ENCODE peak calls at places on chromosomes 5 and 9, in ten cellular contexts. One of them, this sample, is unnamed.

GRCh38 chr5:150846651-150847333 is 471 bp downstream of the IRGM start:
- DNase-seq in gastrocnemius medialis: peak; percentile 17
- DNase-seq in AG09309: peak; percentile 75
- DNase-seq in mucosa of descending colon: no peak
- DNase-seq in colonic mucosa: peak; percentile 66
- DNase-seq in ascending aorta: peak; percentile 18
- DNase-seq in H7: peak; percentile 70
- DNase-seq in uterus: peak; percentile 63
- DNase-seq in skeletal muscle cell: peak; percentile 78
- DNase-seq in GM12864: peak; percentile 70
- DNase-seq in this sample: peak; percentile 72

GRCh38 chr5:67350185-67350584 is 153.6 kb upstream of the CD180 start:
- DNase-seq in gastrocnemius medialis: peak; percentile 19
- DNase-seq in AG09309: no peak
- DNase-seq in mucosa of descending colon: no peak
- DNase-seq in colonic mucosa: no peak
- DNase-seq in ascending aorta: no peak
- DNase-seq in H7: no peak
- DNase-seq in uterus: no peak
- DNase-seq in skeletal muscle cell: no peak
- DNase-seq in GM12864: no peak
- DNase-seq in this sample: no peak

GRCh38 chr5:127838661-127839060 is 135.5 kb downstream of the CCDC192 start:
- DNase-seq in gastrocnemius medialis: no peak
- DNase-seq in AG09309: no peak
- DNase-seq in mucosa of descending colon: no peak
- DNase-seq in colonic mucosa: peak; percentile 29
- DNase-seq in ascending aorta: no peak
- DNase-seq in H7: peak; percentile 6
- DNase-seq in uterus: no peak
- DNase-seq in skeletal muscle cell: no peak
- DNase-seq in GM12864: no peak
- DNase-seq in this sample: no peak

GRCh38 chr5:5558593-5558992 is 136.1 kb downstream of the ICE1 start:
- DNase-seq in gastrocnemius medialis: no peak
- DNase-seq in AG09309: no peak
- DNase-seq in mucosa of descending colon: no peak
- DNase-seq in colonic mucosa: no peak
- DNase-seq in ascending aorta: no peak
- DNase-seq in H7: no peak
- DNase-seq in uterus: no peak
- DNase-seq in skeletal muscle cell: no peak
- DNase-seq in GM12864: no peak
- DNase-seq in this sample: no peak

GRCh38 chr5:139190125-139190524 is 8.0 kb downstream of the SIL1 start:
- DNase-seq in gastrocnemius medialis: no peak
- DNase-seq in AG09309: no peak
- DNase-seq in mucosa of descending colon: no peak
- DNase-seq in colonic mucosa: no peak
- DNase-seq in ascending aorta: no peak
- DNase-seq in H7: no peak
- DNase-seq in uterus: peak; percentile 29
- DNase-seq in skeletal muscle cell: peak; percentile 75
- DNase-seq in GM12864: no peak
- DNase-seq in this sample: peak; percentile 81

GRCh38 chr9:137917116-137917515 is 39.5 kb downstream of the CACNA1B start:
- DNase-seq in gastrocnemius medialis: no peak
- DNase-seq in AG09309: no peak
- DNase-seq in mucosa of descending colon: no peak
- DNase-seq in colonic mucosa: no peak
- DNase-seq in ascending aorta: no peak
- DNase-seq in H7: no peak
- DNase-seq in uterus: no peak
- DNase-seq in skeletal muscle cell: no peak
- DNase-seq in GM12864: no peak
- DNase-seq in this sample: no peak

GRCh38 chr5:122434120-122434519 is 122.1 kb downstream of the SNCAIP start:
- DNase-seq in gastrocnemius medialis: no peak
- DNase-seq in AG09309: no peak
- DNase-seq in mucosa of descending colon: no peak
- DNase-seq in colonic mucosa: no peak
- DNase-seq in ascending aorta: no peak
- DNase-seq in H7: no peak
- DNase-seq in uterus: no peak
- DNase-seq in skeletal muscle cell: no peak
- DNase-seq in GM12864: no peak
- DNase-seq in this sample: no peak

GRCh38 chr5:72572236-72572765 is 65.1 kb upstream of the ZNF366 start:
- DNase-seq in gastrocnemius medialis: no peak
- DNase-seq in AG09309: no peak
- DNase-seq in mucosa of descending colon: no peak
- DNase-seq in colonic mucosa: no peak
- DNase-seq in ascending aorta: no peak
- DNase-seq in H7: no peak
- DNase-seq in uterus: no peak
- DNase-seq in skeletal muscle cell: no peak
- DNase-seq in GM12864: no peak
- DNase-seq in this sample: no peak

GRCh38 chr9:126093771-126094170 is 232.9 kb upstream of the MVB12B start:
- DNase-seq in gastrocnemius medialis: no peak
- DNase-seq in AG09309: no peak
- DNase-seq in mucosa of descending colon: no peak
- DNase-seq in colonic mucosa: no peak
- DNase-seq in ascending aorta: no peak
- DNase-seq in H7: peak; percentile 69
- DNase-seq in uterus: no peak
- DNase-seq in skeletal muscle cell: no peak
- DNase-seq in GM12864: no peak
- DNase-seq in this sample: no peak

GRCh38 chr5:175873090-175873454 is 1.7 kb downstream of the CPLX2 start:
- DNase-seq in gastrocnemius medialis: no peak
- DNase-seq in AG09309: no peak
- DNase-seq in mucosa of descending colon: no peak
- DNase-seq in colonic mucosa: no peak
- DNase-seq in ascending aorta: no peak
- DNase-seq in H7: no peak
- DNase-seq in uterus: no peak
- DNase-seq in skeletal muscle cell: no peak
- DNase-seq in GM12864: no peak
- DNase-seq in this sample: no peak

GRCh38 chr5:64759960-64760695 is 8.4 kb downstream of the SREK1IP1 start:
- DNase-seq in gastrocnemius medialis: no peak
- DNase-seq in AG09309: no peak
- DNase-seq in mucosa of descending colon: no peak
- DNase-seq in colonic mucosa: no peak
- DNase-seq in ascending aorta: no peak
- DNase-seq in H7: no peak
- DNase-seq in uterus: no peak
- DNase-seq in skeletal muscle cell: no peak
- DNase-seq in GM12864: no peak
- DNase-seq in this sample: no peak

GRCh38 chr9:129333613-129333960 is 155.5 kb upstream of the IER5L start:
- DNase-seq in gastrocnemius medialis: no peak
- DNase-seq in AG09309: no peak
- DNase-seq in mucosa of descending colon: no peak
- DNase-seq in colonic mucosa: no peak
- DNase-seq in ascending aorta: no peak
- DNase-seq in H7: peak; percentile 72
- DNase-seq in uterus: peak; percentile 40
- DNase-seq in skeletal muscle cell: no peak
- DNase-seq in GM12864: no peak
- DNase-seq in this sample: no peak

DNA sequence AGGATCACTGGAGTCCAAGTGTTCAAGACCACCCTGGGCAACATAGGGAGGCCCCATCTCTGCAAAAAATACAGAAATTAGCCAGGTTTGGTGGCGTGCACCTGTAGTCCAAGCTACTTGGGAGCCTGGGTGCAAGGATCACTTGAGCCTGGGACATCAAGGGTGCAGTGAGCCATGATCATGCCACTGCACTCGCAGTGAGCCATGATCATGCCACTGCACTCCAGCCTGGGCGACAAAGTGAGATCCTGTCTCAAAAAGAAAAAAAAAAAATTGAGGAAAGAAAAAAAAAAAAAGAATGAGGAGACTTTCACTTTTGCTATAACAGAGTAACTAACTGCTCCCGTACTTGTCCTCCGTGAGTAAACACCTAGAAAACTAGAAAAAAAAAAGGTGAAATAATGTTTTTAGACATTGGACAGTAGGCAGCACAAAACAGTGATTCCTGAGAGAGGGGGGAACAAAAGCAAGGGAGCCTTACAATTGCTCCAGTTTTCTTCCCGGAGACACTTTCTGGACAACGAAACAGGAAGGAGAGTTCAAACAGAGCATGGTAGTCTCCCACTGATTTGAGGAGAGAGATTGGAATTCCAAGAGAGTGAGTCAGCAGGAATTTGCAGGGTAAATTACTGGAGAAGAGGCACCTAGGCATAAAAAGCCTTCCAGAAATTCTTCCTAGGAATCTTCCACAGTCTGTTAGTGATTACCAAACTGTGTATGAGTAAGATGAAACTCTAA is 6.9 kb upstream of the ZBTB5 start:
- DNase-seq in gastrocnemius medialis: no peak
- DNase-seq in AG09309: peak; percentile 87
- DNase-seq in mucosa of descending colon: no peak
- DNase-seq in colonic mucosa: peak; percentile 49
- DNase-seq in ascending aorta: no peak
- DNase-seq in H7: peak; percentile 76
- DNase-seq in uterus: no peak
- DNase-seq in skeletal muscle cell: peak; percentile 73
- DNase-seq in GM12864: no peak
- DNase-seq in this sample: peak; percentile 83
- H3K4me3 ChIP-seq in gastrocnemius medialis: peak overlapping the region; percentile 2
- H3K4me3 ChIP-seq in AG09309: peak overlapping the region; percentile 39
- H3K4me3 ChIP-seq in mucosa of descending colon: no peak overlapping the region
- H3K4me3 ChIP-seq in colonic mucosa: peak overlapping the region; percentile 20
- H3K4me3 ChIP-seq in ascending aorta: peak overlapping the region; percentile 18
- H3K4me3 ChIP-seq in H7: no peak overlapping the region
- H3K4me3 ChIP-seq in uterus: peak overlapping the region; percentile 30
- H3K4me3 ChIP-seq in skeletal muscle cell: peak overlapping the region; percentile 37
- H3K4me3 ChIP-seq in GM12864: peak overlapping the region; percentile 37
- H3K4me3 ChIP-seq in this sample: peak overlapping the region; percentile 55

DNA sequence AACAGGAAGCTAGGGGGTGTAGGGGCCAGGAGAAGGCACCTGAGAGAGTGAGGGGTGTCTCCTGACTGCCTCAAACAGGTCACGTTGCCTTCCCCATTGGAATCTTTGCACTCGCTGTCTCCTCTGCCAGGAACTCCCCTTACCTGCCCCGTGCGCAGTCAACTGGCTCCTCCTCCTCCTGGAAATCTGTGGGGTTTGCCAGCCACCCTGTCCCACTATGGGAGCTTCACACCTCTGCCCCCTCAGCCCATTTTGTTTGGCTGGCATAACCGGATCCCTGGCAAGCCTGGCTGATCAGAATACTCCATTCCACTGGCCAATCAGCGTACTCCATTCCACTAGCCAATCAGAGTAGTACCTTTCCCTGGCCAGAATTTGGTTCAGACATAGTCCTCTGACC is 10.4 kb upstream of the SLC34A1 start:
- DNase-seq in gastrocnemius medialis: no peak
- DNase-seq in AG09309: no peak
- DNase-seq in mucosa of descending colon: no peak
- DNase-seq in colonic mucosa: no peak
- DNase-seq in ascending aorta: no peak
- DNase-seq in H7: peak; percentile 74
- DNase-seq in uterus: no peak
- DNase-seq in skeletal muscle cell: no peak
- DNase-seq in GM12864: no peak
- DNase-seq in this sample: no peak
- H3K4me3 ChIP-seq in gastrocnemius medialis: no peak overlapping the region
- H3K4me3 ChIP-seq in AG09309: no peak overlapping the region
- H3K4me3 ChIP-seq in mucosa of descending colon: no peak overlapping the region
- H3K4me3 ChIP-seq in colonic mucosa: no peak overlapping the region
- H3K4me3 ChIP-seq in ascending aorta: no peak overlapping the region
- H3K4me3 ChIP-seq in H7: no peak overlapping the region
- H3K4me3 ChIP-seq in uterus: no peak overlapping the region
- H3K4me3 ChIP-seq in skeletal muscle cell: no peak overlapping the region
- H3K4me3 ChIP-seq in GM12864: no peak overlapping the region
- H3K4me3 ChIP-seq in this sample: no peak overlapping the region

DNA sequence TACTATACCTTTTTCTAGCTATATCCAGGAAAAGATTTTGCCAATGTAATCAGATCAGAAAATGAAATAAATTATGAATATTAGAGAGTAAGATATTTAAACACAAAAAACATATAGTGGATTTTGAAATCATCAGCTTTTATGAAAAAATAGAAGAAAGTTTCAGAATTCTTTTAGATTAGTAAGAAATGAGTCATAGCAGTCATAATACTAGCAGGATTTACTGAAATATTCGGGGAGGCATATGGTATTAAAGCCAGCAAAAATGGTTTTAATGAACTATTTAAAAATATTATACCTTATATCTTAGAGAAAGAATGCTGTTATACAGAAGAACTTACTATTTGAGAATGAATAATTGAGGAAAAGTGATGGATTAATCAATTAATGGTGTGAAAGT is 303.6 kb upstream of the NUDT12 start:
- DNase-seq in gastrocnemius medialis: no peak
- DNase-seq in AG09309: no peak
- DNase-seq in mucosa of descending colon: no peak
- DNase-seq in colonic mucosa: no peak
- DNase-seq in ascending aorta: no peak
- DNase-seq in H7: no peak
- DNase-seq in uterus: no peak
- DNase-seq in skeletal muscle cell: no peak
- DNase-seq in GM12864: no peak
- DNase-seq in this sample: no peak
- H3K4me3 ChIP-seq in gastrocnemius medialis: no peak overlapping the region
- H3K4me3 ChIP-seq in AG09309: no peak overlapping the region
- H3K4me3 ChIP-seq in mucosa of descending colon: no peak overlapping the region
- H3K4me3 ChIP-seq in colonic mucosa: no peak overlapping the region
- H3K4me3 ChIP-seq in ascending aorta: no peak overlapping the region
- H3K4me3 ChIP-seq in H7: no peak overlapping the region
- H3K4me3 ChIP-seq in uterus: no peak overlapping the region
- H3K4me3 ChIP-seq in skeletal muscle cell: no peak overlapping the region
- H3K4me3 ChIP-seq in GM12864: no peak overlapping the region
- H3K4me3 ChIP-seq in this sample: no peak overlapping the region

DNA sequence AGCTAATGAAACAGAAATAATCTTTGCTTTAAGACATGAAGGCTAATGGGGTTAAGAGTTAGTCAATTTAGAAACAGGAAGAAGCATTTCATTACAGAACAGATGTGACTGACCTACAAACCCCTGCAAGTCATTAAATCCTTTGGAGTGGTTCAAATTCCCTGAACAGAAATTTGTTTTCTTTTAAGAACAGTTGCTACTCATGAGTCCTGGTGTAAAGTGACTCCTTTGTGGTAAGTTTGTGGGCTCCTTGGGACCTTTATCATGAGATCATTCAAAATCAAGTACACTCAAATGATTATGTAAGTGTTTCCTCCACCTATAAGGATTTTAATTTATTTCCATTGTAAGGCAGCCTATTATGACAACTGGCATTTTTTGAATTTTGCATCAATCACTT is 1.2 kb downstream of the MINAR2 start:
- DNase-seq in gastrocnemius medialis: no peak
- DNase-seq in AG09309: no peak
- DNase-seq in mucosa of descending colon: no peak
- DNase-seq in colonic mucosa: no peak
- DNase-seq in ascending aorta: no peak
- DNase-seq in H7: no peak
- DNase-seq in uterus: no peak
- DNase-seq in skeletal muscle cell: no peak
- DNase-seq in GM12864: no peak
- DNase-seq in this sample: no peak
- H3K4me3 ChIP-seq in gastrocnemius medialis: no peak overlapping the region
- H3K4me3 ChIP-seq in AG09309: no peak overlapping the region
- H3K4me3 ChIP-seq in mucosa of descending colon: no peak overlapping the region
- H3K4me3 ChIP-seq in colonic mucosa: no peak overlapping the region
- H3K4me3 ChIP-seq in ascending aorta: no peak overlapping the region
- H3K4me3 ChIP-seq in H7: no peak overlapping the region
- H3K4me3 ChIP-seq in uterus: no peak overlapping the region
- H3K4me3 ChIP-seq in skeletal muscle cell: no peak overlapping the region
- H3K4me3 ChIP-seq in GM12864: no peak overlapping the region
- H3K4me3 ChIP-seq in this sample: no peak overlapping the region

This sample was measured in AG04450.